ENCODE peak calls at places on chromosome 19, in eight cellular contexts. One of them, this sample, is unnamed.

GRCh38 chr19:54164369-54165068 is 5.0 kb upstream of the LENG1 start:
- DNase-seq in germinal center: no peak
- DNase-seq in NCI-H1092 treated with DMSO at 0.1 percent for 48 hours: no peak
- DNase-seq in iPS-NIHi11: peak
- DNase-seq in gastrocnemius medialis: no peak
- DNase-seq in NCI-H1417: no peak
- DNase-seq in fibroblast of pulmonary artery: peak
- DNase-seq in stimulated activated CD8-positive, alpha-beta memory T cell treated with anti-CD3 and anti-CD28 coated beads, Interleukin-4, amount 100 ng/mL, for 1 hour: peak
- DNase-seq in this sample: peak

GRCh38 chr19:46600393-46601317 is 475 bp upstream of the CALM3 start:
- DNase-seq in germinal center: peak
- DNase-seq in NCI-H1092 treated with DMSO at 0.1 percent for 48 hours: peak
- DNase-seq in iPS-NIHi11: peak
- DNase-seq in gastrocnemius medialis: peak
- DNase-seq in NCI-H1417: peak
- DNase-seq in fibroblast of pulmonary artery: peak
- DNase-seq in stimulated activated CD8-positive, alpha-beta memory T cell treated with anti-CD3 and anti-CD28 coated beads, Interleukin-4, amount 100 ng/mL, for 1 hour: peak
- DNase-seq in this sample: peak

GRCh38 chr19:33239223-33239975 is 13.7 kb upstream of the SLC7A10 start:
- DNase-seq in germinal center: no peak
- DNase-seq in NCI-H1092 treated with DMSO at 0.1 percent for 48 hours: no peak
- DNase-seq in iPS-NIHi11: no peak
- DNase-seq in gastrocnemius medialis: no peak
- DNase-seq in NCI-H1417: no peak
- DNase-seq in fibroblast of pulmonary artery: no peak
- DNase-seq in stimulated activated CD8-positive, alpha-beta memory T cell treated with anti-CD3 and anti-CD28 coated beads, Interleukin-4, amount 100 ng/mL, for 1 hour: no peak
- DNase-seq in this sample: no peak

GRCh38 chr19:23778566-23778965 is 19.9 kb upstream of the ZNF681 start:
- DNase-seq in germinal center: no peak
- DNase-seq in NCI-H1092 treated with DMSO at 0.1 percent for 48 hours: no peak
- DNase-seq in iPS-NIHi11: no peak
- DNase-seq in gastrocnemius medialis: no peak
- DNase-seq in NCI-H1417: no peak
- DNase-seq in fibroblast of pulmonary artery: no peak
- DNase-seq in stimulated activated CD8-positive, alpha-beta memory T cell treated with anti-CD3 and anti-CD28 coated beads, Interleukin-4, amount 100 ng/mL, for 1 hour: no peak
- DNase-seq in this sample: no peak

GRCh38 chr19:55528030-55528801 is 8.7 kb downstream of the SBK2 start:
- DNase-seq in germinal center: no peak
- DNase-seq in NCI-H1092 treated with DMSO at 0.1 percent for 48 hours: peak
- DNase-seq in iPS-NIHi11: no peak
- DNase-seq in gastrocnemius medialis: no peak
- DNase-seq in NCI-H1417: peak
- DNase-seq in fibroblast of pulmonary artery: no peak
- DNase-seq in stimulated activated CD8-positive, alpha-beta memory T cell treated with anti-CD3 and anti-CD28 coated beads, Interleukin-4, amount 100 ng/mL, for 1 hour: no peak
- DNase-seq in this sample: no peak

GRCh38 chr19:50695251-50696064 is 24.1 kb downstream of the SHANK1 start:
- DNase-seq in germinal center: peak
- DNase-seq in NCI-H1092 treated with DMSO at 0.1 percent for 48 hours: peak
- DNase-seq in iPS-NIHi11: peak
- DNase-seq in gastrocnemius medialis: no peak
- DNase-seq in NCI-H1417: peak
- DNase-seq in fibroblast of pulmonary artery: peak
- DNase-seq in stimulated activated CD8-positive, alpha-beta memory T cell treated with anti-CD3 and anti-CD28 coated beads, Interleukin-4, amount 100 ng/mL, for 1 hour: no peak
- DNase-seq in this sample: peak

GRCh38 chr19:34149873-34150272 is 22.4 kb upstream of the LSM14A start:
- DNase-seq in germinal center: no peak
- DNase-seq in NCI-H1092 treated with DMSO at 0.1 percent for 48 hours: no peak
- DNase-seq in iPS-NIHi11: no peak
- DNase-seq in gastrocnemius medialis: no peak
- DNase-seq in NCI-H1417: no peak
- DNase-seq in fibroblast of pulmonary artery: no peak
- DNase-seq in stimulated activated CD8-positive, alpha-beta memory T cell treated with anti-CD3 and anti-CD28 coated beads, Interleukin-4, amount 100 ng/mL, for 1 hour: no peak
- DNase-seq in this sample: no peak

GRCh38 chr19:50203281-50204080 is at the start of gene MYH14:
- DNase-seq in germinal center: peak
- DNase-seq in NCI-H1092 treated with DMSO at 0.1 percent for 48 hours: no peak
- DNase-seq in iPS-NIHi11: peak
- DNase-seq in gastrocnemius medialis: peak
- DNase-seq in NCI-H1417: peak
- DNase-seq in fibroblast of pulmonary artery: peak
- DNase-seq in stimulated activated CD8-positive, alpha-beta memory T cell treated with anti-CD3 and anti-CD28 coated beads, Interleukin-4, amount 100 ng/mL, for 1 hour: no peak
- DNase-seq in this sample: peak

GRCh38 chr19:1483067-1483978 is 4.3 kb upstream of the C19orf25 start:
- DNase-seq in germinal center: no peak
- DNase-seq in NCI-H1092 treated with DMSO at 0.1 percent for 48 hours: no peak
- DNase-seq in iPS-NIHi11: no peak
- DNase-seq in gastrocnemius medialis: no peak
- DNase-seq in NCI-H1417: no peak
- DNase-seq in fibroblast of pulmonary artery: no peak
- DNase-seq in stimulated activated CD8-positive, alpha-beta memory T cell treated with anti-CD3 and anti-CD28 coated beads, Interleukin-4, amount 100 ng/mL, for 1 hour: no peak
- DNase-seq in this sample: no peak

GRCh38 chr19:45138303-45138751 is 22.5 kb downstream of the NKPD1 start:
- DNase-seq in germinal center: no peak
- DNase-seq in NCI-H1092 treated with DMSO at 0.1 percent for 48 hours: no peak
- DNase-seq in iPS-NIHi11: no peak
- DNase-seq in gastrocnemius medialis: no peak
- DNase-seq in NCI-H1417: no peak
- DNase-seq in fibroblast of pulmonary artery: no peak
- DNase-seq in stimulated activated CD8-positive, alpha-beta memory T cell treated with anti-CD3 and anti-CD28 coated beads, Interleukin-4, amount 100 ng/mL, for 1 hour: no peak
- DNase-seq in this sample: no peak

GRCh38 chr19:40229484-40229883 is 3.0 kb upstream of the CCNP start:
- DNase-seq in germinal center: no peak
- DNase-seq in NCI-H1092 treated with DMSO at 0.1 percent for 48 hours: no peak
- DNase-seq in iPS-NIHi11: no peak
- DNase-seq in gastrocnemius medialis: no peak
- DNase-seq in NCI-H1417: no peak
- DNase-seq in fibroblast of pulmonary artery: no peak
- DNase-seq in stimulated activated CD8-positive, alpha-beta memory T cell treated with anti-CD3 and anti-CD28 coated beads, Interleukin-4, amount 100 ng/mL, for 1 hour: no peak
- DNase-seq in this sample: no peak

GRCh38 chr19:38376576-38376975 is 2.2 kb downstream of the PSMD8 start:
- DNase-seq in germinal center: no peak
- DNase-seq in NCI-H1092 treated with DMSO at 0.1 percent for 48 hours: no peak
- DNase-seq in iPS-NIHi11: no peak
- DNase-seq in gastrocnemius medialis: peak
- DNase-seq in NCI-H1417: no peak
- DNase-seq in fibroblast of pulmonary artery: no peak
- DNase-seq in stimulated activated CD8-positive, alpha-beta memory T cell treated with anti-CD3 and anti-CD28 coated beads, Interleukin-4, amount 100 ng/mL, for 1 hour: no peak
- DNase-seq in this sample: no peak

GRCh38 chr19:3969435-3970312 is 1.2 kb downstream of the DAPK3 start:
- DNase-seq in germinal center: no peak
- DNase-seq in NCI-H1092 treated with DMSO at 0.1 percent for 48 hours: no peak
- DNase-seq in iPS-NIHi11: no peak
- DNase-seq in gastrocnemius medialis: peak
- DNase-seq in NCI-H1417: no peak
- DNase-seq in fibroblast of pulmonary artery: peak
- DNase-seq in stimulated activated CD8-positive, alpha-beta memory T cell treated with anti-CD3 and anti-CD28 coated beads, Interleukin-4, amount 100 ng/mL, for 1 hour: no peak
- DNase-seq in this sample: peak

GRCh38 chr19:38062959-38063786 is 156.2 kb downstream of the SIPA1L3 start:
- DNase-seq in germinal center: no peak
- DNase-seq in NCI-H1092 treated with DMSO at 0.1 percent for 48 hours: peak
- DNase-seq in iPS-NIHi11: no peak
- DNase-seq in gastrocnemius medialis: no peak
- DNase-seq in NCI-H1417: peak
- DNase-seq in fibroblast of pulmonary artery: no peak
- DNase-seq in stimulated activated CD8-positive, alpha-beta memory T cell treated with anti-CD3 and anti-CD28 coated beads, Interleukin-4, amount 100 ng/mL, for 1 hour: no peak
- DNase-seq in this sample: no peak

GRCh38 chr19:50378169-50378862 is 2.1 kb downstream of the NR1H2 start:
- DNase-seq in germinal center: no peak
- DNase-seq in NCI-H1092 treated with DMSO at 0.1 percent for 48 hours: no peak
- DNase-seq in iPS-NIHi11: no peak
- DNase-seq in gastrocnemius medialis: no peak
- DNase-seq in NCI-H1417: no peak
- DNase-seq in fibroblast of pulmonary artery: no peak
- DNase-seq in stimulated activated CD8-positive, alpha-beta memory T cell treated with anti-CD3 and anti-CD28 coated beads, Interleukin-4, amount 100 ng/mL, for 1 hour: no peak
- DNase-seq in this sample: no peak

GRCh38 chr19:2461751-2462634 is 5.2 kb upstream of the LMNB2 start:
- DNase-seq in germinal center: peak
- DNase-seq in NCI-H1092 treated with DMSO at 0.1 percent for 48 hours: peak
- DNase-seq in iPS-NIHi11: peak
- DNase-seq in gastrocnemius medialis: no peak
- DNase-seq in NCI-H1417: peak
- DNase-seq in fibroblast of pulmonary artery: peak
- DNase-seq in stimulated activated CD8-positive, alpha-beta memory T cell treated with anti-CD3 and anti-CD28 coated beads, Interleukin-4, amount 100 ng/mL, for 1 hour: peak
- DNase-seq in this sample: peak

GRCh38 chr19:52034051-52034728 is 6.0 kb upstream of the ZNF614 start:
- DNase-seq in germinal center: no peak
- DNase-seq in NCI-H1092 treated with DMSO at 0.1 percent for 48 hours: no peak
- DNase-seq in iPS-NIHi11: no peak
- DNase-seq in gastrocnemius medialis: no peak
- DNase-seq in NCI-H1417: peak
- DNase-seq in fibroblast of pulmonary artery: peak
- DNase-seq in stimulated activated CD8-positive, alpha-beta memory T cell treated with anti-CD3 and anti-CD28 coated beads, Interleukin-4, amount 100 ng/mL, for 1 hour: no peak
- DNase-seq in this sample: no peak

GRCh38 chr19:42131149-42132029 is 857 bp downstream of the POU2F2 start:
- DNase-seq in germinal center: no peak
- DNase-seq in NCI-H1092 treated with DMSO at 0.1 percent for 48 hours: no peak
- DNase-seq in iPS-NIHi11: no peak
- DNase-seq in gastrocnemius medialis: no peak
- DNase-seq in NCI-H1417: no peak
- DNase-seq in fibroblast of pulmonary artery: no peak
- DNase-seq in stimulated activated CD8-positive, alpha-beta memory T cell treated with anti-CD3 and anti-CD28 coated beads, Interleukin-4, amount 100 ng/mL, for 1 hour: no peak
- DNase-seq in this sample: no peak

GRCh38 chr19:1882786-1883692 is 2.3 kb downstream of the ABHD17A start:
- DNase-seq in germinal center: no peak
- DNase-seq in NCI-H1092 treated with DMSO at 0.1 percent for 48 hours: no peak
- DNase-seq in iPS-NIHi11: no peak
- DNase-seq in gastrocnemius medialis: no peak
- DNase-seq in NCI-H1417: no peak
- DNase-seq in fibroblast of pulmonary artery: no peak
- DNase-seq in stimulated activated CD8-positive, alpha-beta memory T cell treated with anti-CD3 and anti-CD28 coated beads, Interleukin-4, amount 100 ng/mL, for 1 hour: no peak
- DNase-seq in this sample: no peak

GRCh38 chr19:40758491-40758890 is 7.5 kb downstream of the SNRPA start:
- DNase-seq in germinal center: no peak
- DNase-seq in NCI-H1092 treated with DMSO at 0.1 percent for 48 hours: no peak
- DNase-seq in iPS-NIHi11: no peak
- DNase-seq in gastrocnemius medialis: no peak
- DNase-seq in NCI-H1417: no peak
- DNase-seq in fibroblast of pulmonary artery: no peak
- DNase-seq in stimulated activated CD8-positive, alpha-beta memory T cell treated with anti-CD3 and anti-CD28 coated beads, Interleukin-4, amount 100 ng/mL, for 1 hour: no peak
- DNase-seq in this sample: no peak

GRCh38 chr19:29662604-29663404 is 2.5 kb upstream of the PLEKHF1 start:
- DNase-seq in germinal center: no peak
- DNase-seq in NCI-H1092 treated with DMSO at 0.1 percent for 48 hours: no peak
- DNase-seq in iPS-NIHi11: no peak
- DNase-seq in gastrocnemius medialis: peak
- DNase-seq in NCI-H1417: no peak
- DNase-seq in fibroblast of pulmonary artery: peak
- DNase-seq in stimulated activated CD8-positive, alpha-beta memory T cell treated with anti-CD3 and anti-CD28 coated beads, Interleukin-4, amount 100 ng/mL, for 1 hour: no peak
- DNase-seq in this sample: no peak

GRCh38 chr19:5434351-5434917 is 20.8 kb upstream of the ZNRF4 start:
- DNase-seq in germinal center: no peak
- DNase-seq in NCI-H1092 treated with DMSO at 0.1 percent for 48 hours: no peak
- DNase-seq in iPS-NIHi11: no peak
- DNase-seq in gastrocnemius medialis: no peak
- DNase-seq in NCI-H1417: no peak
- DNase-seq in fibroblast of pulmonary artery: no peak
- DNase-seq in stimulated activated CD8-positive, alpha-beta memory T cell treated with anti-CD3 and anti-CD28 coated beads, Interleukin-4, amount 100 ng/mL, for 1 hour: no peak
- DNase-seq in this sample: no peak

GRCh38 chr19:9150650-9151049 is 10.5 kb downstream of the ZNF317 start:
- DNase-seq in germinal center: no peak
- DNase-seq in NCI-H1092 treated with DMSO at 0.1 percent for 48 hours: no peak
- DNase-seq in iPS-NIHi11: no peak
- DNase-seq in gastrocnemius medialis: no peak
- DNase-seq in NCI-H1417: no peak
- DNase-seq in fibroblast of pulmonary artery: no peak
- DNase-seq in stimulated activated CD8-positive, alpha-beta memory T cell treated with anti-CD3 and anti-CD28 coated beads, Interleukin-4, amount 100 ng/mL, for 1 hour: no peak
- DNase-seq in this sample: no peak

GRCh38 chr19:49687566-49688316 is 1.7 kb upstream of the ADM5 start:
- DNase-seq in germinal center: no peak
- DNase-seq in NCI-H1092 treated with DMSO at 0.1 percent for 48 hours: no peak
- DNase-seq in iPS-NIHi11: peak
- DNase-seq in gastrocnemius medialis: no peak
- DNase-seq in NCI-H1417: no peak
- DNase-seq in fibroblast of pulmonary artery: peak
- DNase-seq in stimulated activated CD8-positive, alpha-beta memory T cell treated with anti-CD3 and anti-CD28 coated beads, Interleukin-4, amount 100 ng/mL, for 1 hour: no peak
- DNase-seq in this sample: peak

GRCh38 chr19:18606281-18607221 is at the start of gene CRLF1:
- DNase-seq in germinal center: no peak
- DNase-seq in NCI-H1092 treated with DMSO at 0.1 percent for 48 hours: no peak
- DNase-seq in iPS-NIHi11: peak
- DNase-seq in gastrocnemius medialis: peak
- DNase-seq in NCI-H1417: peak
- DNase-seq in fibroblast of pulmonary artery: no peak
- DNase-seq in stimulated activated CD8-positive, alpha-beta memory T cell treated with anti-CD3 and anti-CD28 coated beads, Interleukin-4, amount 100 ng/mL, for 1 hour: no peak
- DNase-seq in this sample: peak

GRCh38 chr19:32718286-32718685 is 1.3 kb upstream of the TDRD12 start:
- DNase-seq in germinal center: no peak
- DNase-seq in NCI-H1092 treated with DMSO at 0.1 percent for 48 hours: no peak
- DNase-seq in iPS-NIHi11: no peak
- DNase-seq in gastrocnemius medialis: no peak
- DNase-seq in NCI-H1417: no peak
- DNase-seq in fibroblast of pulmonary artery: no peak
- DNase-seq in stimulated activated CD8-positive, alpha-beta memory T cell treated with anti-CD3 and anti-CD28 coated beads, Interleukin-4, amount 100 ng/mL, for 1 hour: no peak
- DNase-seq in this sample: no peak

GRCh38 chr19:12913871-12914690 is 5.0 kb downstream of the SYCE2 start:
- DNase-seq in germinal center: no peak
- DNase-seq in NCI-H1092 treated with DMSO at 0.1 percent for 48 hours: peak
- DNase-seq in iPS-NIHi11: no peak
- DNase-seq in gastrocnemius medialis: peak
- DNase-seq in NCI-H1417: peak
- DNase-seq in fibroblast of pulmonary artery: peak
- DNase-seq in stimulated activated CD8-positive, alpha-beta memory T cell treated with anti-CD3 and anti-CD28 coated beads, Interleukin-4, amount 100 ng/mL, for 1 hour: peak
- DNase-seq in this sample: no peak

GRCh38 chr19:47106819-47107200 is 6.8 kb downstream of the ZC3H4 start:
- DNase-seq in germinal center: no peak
- DNase-seq in NCI-H1092 treated with DMSO at 0.1 percent for 48 hours: no peak
- DNase-seq in iPS-NIHi11: no peak
- DNase-seq in gastrocnemius medialis: no peak
- DNase-seq in NCI-H1417: no peak
- DNase-seq in fibroblast of pulmonary artery: peak
- DNase-seq in stimulated activated CD8-positive, alpha-beta memory T cell treated with anti-CD3 and anti-CD28 coated beads, Interleukin-4, amount 100 ng/mL, for 1 hour: no peak
- DNase-seq in this sample: no peak

This sample was measured in GM23338.